ENCODE peak calls at places on chromosomes 16 and 17, in seven cellular contexts. One of them, this sample, is unnamed.

GRCh38 chr16:77037696-77038347 is 153.2 kb upstream of the MON1B start:
- DNase-seq in breast epithelium: no peak
- DNase-seq in H9: peak
- DNase-seq in cardiac fibroblast: no peak
- DNase-seq in astrocyte: no peak
- DNase-seq in B cell: no peak
- DNase-seq in HFF-Myc: no peak
- DNase-seq in this sample: no peak

GRCh38 chr17:76329664-76330063 is 21.6 kb upstream of the QRICH2 start:
- DNase-seq in B cell: no peak
- DNase-seq in H9: no peak
- DNase-seq in HFF-Myc: no peak
- DNase-seq in cardiac fibroblast: no peak
- DNase-seq in astrocyte: no peak
- DNase-seq in breast epithelium: no peak
- DNase-seq in this sample: no peak

GRCh38 chr17:13143001-13143400 is 125.2 kb upstream of the ELAC2 start:
- DNase-seq in breast epithelium: no peak
- DNase-seq in cardiac fibroblast: no peak
- DNase-seq in HFF-Myc: no peak
- DNase-seq in astrocyte: no peak
- DNase-seq in H9: no peak
- DNase-seq in B cell: no peak
- DNase-seq in this sample: no peak

GRCh38 chr17:17911003-17911613 is 61.1 kb downstream of the TOM1L2 start:
- DNase-seq in astrocyte: no peak
- DNase-seq in B cell: no peak
- DNase-seq in cardiac fibroblast: no peak
- DNase-seq in HFF-Myc: no peak
- DNase-seq in H9: no peak
- DNase-seq in breast epithelium: no peak
- DNase-seq in this sample: no peak

GRCh38 chr17:74045608-74046007 is 157.9 kb upstream of the RPL38 start:
- DNase-seq in breast epithelium: peak
- DNase-seq in HFF-Myc: no peak
- DNase-seq in cardiac fibroblast: no peak
- DNase-seq in B cell: no peak
- DNase-seq in astrocyte: no peak
- DNase-seq in H9: peak
- DNase-seq in this sample: no peak

GRCh38 chr17:57215317-57215716 is 41.0 kb upstream of the MSI2 start:
- DNase-seq in H9: no peak
- DNase-seq in B cell: no peak
- DNase-seq in cardiac fibroblast: peak
- DNase-seq in HFF-Myc: no peak
- DNase-seq in breast epithelium: peak
- DNase-seq in astrocyte: no peak
- DNase-seq in this sample: no peak

GRCh38 chr17:33389506-33390141 is 96.5 kb upstream of the ASIC2 start:
- DNase-seq in astrocyte: peak
- DNase-seq in cardiac fibroblast: no peak
- DNase-seq in HFF-Myc: no peak
- DNase-seq in H9: no peak
- DNase-seq in breast epithelium: no peak
- DNase-seq in B cell: no peak
- DNase-seq in this sample: no peak

GRCh38 chr16:10569629-10570028 is 10.8 kb downstream of the EMP2 start:
- DNase-seq in HFF-Myc: no peak
- DNase-seq in cardiac fibroblast: no peak
- DNase-seq in astrocyte: peak
- DNase-seq in H9: no peak
- DNase-seq in B cell: no peak
- DNase-seq in breast epithelium: no peak
- DNase-seq in this sample: no peak

GRCh38 chr16:53945996-53946395 is 242.0 kb downstream of the FTO start:
- DNase-seq in breast epithelium: no peak
- DNase-seq in cardiac fibroblast: peak
- DNase-seq in astrocyte: peak
- DNase-seq in H9: no peak
- DNase-seq in HFF-Myc: peak
- DNase-seq in B cell: peak
- DNase-seq in this sample: no peak

GRCh38 chr16:65572156-65572555 is 450.3 kb upstream of the CDH11 start:
- DNase-seq in breast epithelium: no peak
- DNase-seq in HFF-Myc: peak
- DNase-seq in H9: no peak
- DNase-seq in cardiac fibroblast: peak
- DNase-seq in astrocyte: peak
- DNase-seq in B cell: no peak
- DNase-seq in this sample: no peak

GRCh38 chr17:82428546-82428945 is 10.2 kb upstream of the OGFOD3 start:
- DNase-seq in breast epithelium: no peak
- DNase-seq in astrocyte: no peak
- DNase-seq in cardiac fibroblast: no peak
- DNase-seq in B cell: no peak
- DNase-seq in H9: no peak
- DNase-seq in HFF-Myc: no peak
- DNase-seq in this sample: no peak

GRCh38 chr17:47983492-47984223 is 12.7 kb downstream of the CDK5RAP3 start:
- DNase-seq in HFF-Myc: no peak
- DNase-seq in astrocyte: no peak
- DNase-seq in cardiac fibroblast: no peak
- DNase-seq in breast epithelium: no peak
- DNase-seq in B cell: no peak
- DNase-seq in H9: no peak
- DNase-seq in this sample: no peak

GRCh38 chr17:42895185-42895555 is 5.4 kb upstream of the G6PC1 start:
- DNase-seq in HFF-Myc: peak
- DNase-seq in astrocyte: peak
- DNase-seq in H9: no peak
- DNase-seq in breast epithelium: no peak
- DNase-seq in cardiac fibroblast: peak
- DNase-seq in B cell: no peak
- DNase-seq in this sample: no peak

GRCh38 chr16:630024-630814 is 566 bp upstream of the WFIKKN1 start:
- DNase-seq in breast epithelium: no peak
- DNase-seq in HFF-Myc: no peak
- DNase-seq in H9: no peak
- DNase-seq in B cell: no peak
- DNase-seq in cardiac fibroblast: no peak
- DNase-seq in astrocyte: no peak
- DNase-seq in this sample: no peak

GRCh38 chr16:81904320-81904719 is 107.0 kb downstream of the SDR42E1 start:
- DNase-seq in H9: no peak
- DNase-seq in HFF-Myc: no peak
- DNase-seq in B cell: no peak
- DNase-seq in astrocyte: no peak
- DNase-seq in breast epithelium: no peak
- DNase-seq in cardiac fibroblast: no peak
- DNase-seq in this sample: no peak

DNA sequence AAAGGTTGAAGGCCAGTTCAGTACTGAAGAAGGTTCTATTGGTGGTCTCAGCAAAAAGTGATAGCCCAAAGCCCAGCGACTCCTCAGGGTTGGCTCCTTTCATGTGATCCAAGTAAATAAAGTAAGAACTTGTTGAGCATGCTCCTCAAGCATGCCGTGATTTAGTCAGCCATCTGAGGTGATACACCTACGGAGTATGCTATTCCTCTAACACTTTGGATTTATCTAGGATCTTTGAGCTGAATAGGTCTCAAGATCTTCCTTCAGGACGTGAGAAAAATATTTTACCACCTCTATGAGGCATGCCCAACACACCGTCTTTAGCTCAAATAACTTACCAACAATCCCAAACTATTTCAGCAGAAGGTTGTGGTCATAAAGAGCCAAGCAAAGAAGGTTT is 153.3 kb upstream of the CORO6 start:
- DNase-seq in cardiac fibroblast: no peak
- DNase-seq in HFF-Myc: no peak
- DNase-seq in B cell: no peak
- DNase-seq in H9: no peak
- DNase-seq in breast epithelium: no peak
- DNase-seq in astrocyte: no peak
- DNase-seq in this sample: no peak
- TF ChIP-seq CTCF in cardiac fibroblast: no peak
- TF ChIP-seq CTCF in HFF-Myc: no peak
- TF ChIP-seq CTCF in B cell: no peak
- TF ChIP-seq CTCF in H9: no peak
- TF ChIP-seq CTCF in breast epithelium: no peak
- TF ChIP-seq CTCF in astrocyte: no peak
- TF ChIP-seq CTCF in this sample: no peak

GRCh38 chr17:67633751-67634191 is 84.0 kb upstream of the NOL11 start:
- DNase-seq in H9: no peak
- DNase-seq in B cell: no peak
- DNase-seq in cardiac fibroblast: peak
- DNase-seq in breast epithelium: no peak
- DNase-seq in astrocyte: no peak
- DNase-seq in HFF-Myc: no peak
- DNase-seq in this sample: no peak

GRCh38 chr17:67624886-67625656 is 92.7 kb upstream of the NOL11 start:
- DNase-seq in HFF-Myc: no peak
- DNase-seq in breast epithelium: no peak
- DNase-seq in cardiac fibroblast: no peak
- DNase-seq in astrocyte: no peak
- DNase-seq in H9: no peak
- DNase-seq in B cell: no peak
- DNase-seq in this sample: no peak

GRCh38 chr17:67625971-67626370 is 91.8 kb upstream of the NOL11 start:
- DNase-seq in astrocyte: no peak
- DNase-seq in H9: no peak
- DNase-seq in HFF-Myc: no peak
- DNase-seq in cardiac fibroblast: no peak
- DNase-seq in breast epithelium: no peak
- DNase-seq in B cell: no peak
- DNase-seq in this sample: no peak

GRCh38 chr17:67628580-67629013 is 89.1 kb upstream of the NOL11 start:
- DNase-seq in H9: peak
- DNase-seq in HFF-Myc: no peak
- DNase-seq in B cell: no peak
- DNase-seq in cardiac fibroblast: no peak
- DNase-seq in astrocyte: no peak
- DNase-seq in breast epithelium: no peak
- DNase-seq in this sample: no peak

GRCh38 chr17:67629963-67630320 is 87.8 kb upstream of the NOL11 start:
- DNase-seq in cardiac fibroblast: peak
- DNase-seq in HFF-Myc: peak
- DNase-seq in B cell: no peak
- DNase-seq in astrocyte: peak
- DNase-seq in H9: no peak
- DNase-seq in breast epithelium: no peak
- DNase-seq in this sample: no peak
- TF ChIP-seq CTCF in cardiac fibroblast: peak
- TF ChIP-seq CTCF in HFF-Myc: peak
- TF ChIP-seq CTCF in B cell: no peak
- TF ChIP-seq CTCF in astrocyte: peak
- TF ChIP-seq CTCF in H9: peak
- TF ChIP-seq CTCF in breast epithelium: peak
- TF ChIP-seq CTCF in this sample: peak

DNA sequence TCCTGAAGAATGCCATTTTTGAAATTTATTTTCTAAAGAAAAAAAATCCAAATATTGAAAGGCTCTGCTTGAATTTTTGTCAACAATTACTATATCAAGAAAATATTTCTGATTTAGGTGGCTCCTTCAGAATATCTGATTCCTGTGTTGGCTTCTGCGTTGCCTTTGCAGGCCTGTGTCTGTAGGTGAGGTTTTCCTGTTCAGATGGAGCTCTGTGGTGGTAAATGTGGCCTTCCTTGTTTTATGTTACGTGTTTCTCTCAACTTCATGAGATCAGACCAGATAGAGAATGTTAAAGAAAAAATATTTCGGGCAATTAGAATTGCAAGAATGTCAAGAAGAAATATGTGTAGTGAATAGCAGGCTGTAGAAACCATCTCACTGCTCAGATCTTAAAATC is 69.7 kb downstream of the RPTOR start:
- DNase-seq in cardiac fibroblast: no peak
- DNase-seq in H9: no peak
- DNase-seq in breast epithelium: no peak
- DNase-seq in HFF-Myc: no peak
- DNase-seq in astrocyte: no peak
- DNase-seq in B cell: no peak
- DNase-seq in this sample: no peak
- TF ChIP-seq CTCF in cardiac fibroblast: no peak
- TF ChIP-seq CTCF in H9: no peak
- TF ChIP-seq CTCF in breast epithelium: no peak
- TF ChIP-seq CTCF in HFF-Myc: no peak
- TF ChIP-seq CTCF in astrocyte: no peak
- TF ChIP-seq CTCF in B cell: no peak
- TF ChIP-seq CTCF in this sample: no peak

GRCh38 chr16:78045865-78046581 is 23.7 kb downstream of the CLEC3A start:
- DNase-seq in H9: peak
- DNase-seq in cardiac fibroblast: peak
- DNase-seq in B cell: no peak
- DNase-seq in breast epithelium: peak
- DNase-seq in astrocyte: peak
- DNase-seq in HFF-Myc: peak
- DNase-seq in this sample: no peak

GRCh38 chr16:78035012-78035411 is 12.7 kb downstream of the CLEC3A start:
- DNase-seq in H9: no peak
- DNase-seq in B cell: no peak
- DNase-seq in astrocyte: no peak
- DNase-seq in cardiac fibroblast: no peak
- DNase-seq in HFF-Myc: no peak
- DNase-seq in breast epithelium: no peak
- DNase-seq in this sample: no peak

GRCh38 chr16:78034530-78034929 is 12.2 kb downstream of the CLEC3A start:
- DNase-seq in B cell: no peak
- DNase-seq in H9: no peak
- DNase-seq in breast epithelium: no peak
- DNase-seq in astrocyte: peak
- DNase-seq in HFF-Myc: no peak
- DNase-seq in cardiac fibroblast: no peak
- DNase-seq in this sample: no peak

DNA sequence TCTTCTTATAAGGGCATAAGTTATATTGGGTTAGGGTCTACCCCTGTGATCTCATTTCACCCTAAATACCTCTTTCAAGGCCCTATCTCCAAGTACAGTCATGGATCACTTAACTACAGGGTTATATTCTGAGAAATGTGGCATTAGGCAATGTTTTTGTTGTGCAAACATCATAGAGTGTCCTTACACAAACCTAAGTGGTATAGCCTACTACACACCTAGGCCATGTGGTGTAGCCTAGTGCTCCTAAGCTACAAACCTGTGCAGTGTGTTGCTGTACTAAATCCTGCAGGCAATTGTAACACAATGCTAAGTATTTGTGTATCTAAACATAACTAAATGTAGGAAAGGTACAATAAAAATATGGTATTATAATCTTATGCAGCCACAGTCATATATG is 18.0 kb downstream of the CLEC3A start:
- DNase-seq in H9: no peak
- DNase-seq in HFF-Myc: no peak
- DNase-seq in B cell: no peak
- DNase-seq in astrocyte: no peak
- DNase-seq in breast epithelium: no peak
- DNase-seq in cardiac fibroblast: no peak
- DNase-seq in this sample: no peak
- TF ChIP-seq CTCF in H9: no peak
- TF ChIP-seq CTCF in HFF-Myc: no peak
- TF ChIP-seq CTCF in B cell: no peak
- TF ChIP-seq CTCF in astrocyte: no peak
- TF ChIP-seq CTCF in breast epithelium: no peak
- TF ChIP-seq CTCF in cardiac fibroblast: no peak
- TF ChIP-seq CTCF in this sample: no peak

This sample was measured in D721Med.